ENCODE peak calls at places on chromosome 19, in nine cellular contexts. One of them, this sample, is unnamed. For H3K4me1 and H3K9me3, the result is how much of the 10 kb centered on the place peaks cover.

GRCh38 chr19:20423381-20424207 is 142.0 kb downstream of the ZNF737 start:
- DNase-seq in astrocyte: peak
- DNase-seq in H9: peak
- DNase-seq in GM23248: peak
- DNase-seq in lung: peak
- DNase-seq in endodermal cell: peak
- DNase-seq in suprapubic skin: peak
- DNase-seq in thoracic aorta: no peak
- DNase-seq in MM.1S: no peak
- DNase-seq in this sample: no peak

GRCh38 chr19:37950471-37951175 is 43.6 kb downstream of the SIPA1L3 start:
- DNase-seq in astrocyte: no peak
- DNase-seq in H9: no peak
- DNase-seq in GM23248: no peak
- DNase-seq in lung: no peak
- DNase-seq in endodermal cell: no peak
- DNase-seq in suprapubic skin: no peak
- DNase-seq in thoracic aorta: no peak
- DNase-seq in MM.1S: no peak
- DNase-seq in this sample: no peak

GRCh38 chr19:17755977-17756670 is 4.8 kb downstream of the FCHO1 start:
- DNase-seq in astrocyte: peak
- DNase-seq in H9: peak
- DNase-seq in GM23248: no peak
- DNase-seq in lung: no peak
- DNase-seq in endodermal cell: peak
- DNase-seq in suprapubic skin: no peak
- DNase-seq in thoracic aorta: no peak
- DNase-seq in MM.1S: no peak
- DNase-seq in this sample: peak

GRCh38 chr19:28828276-28828870 is 384.6 kb downstream of the UQCRFS1 start:
- DNase-seq in astrocyte: no peak
- DNase-seq in H9: no peak
- DNase-seq in GM23248: no peak
- DNase-seq in lung: no peak
- DNase-seq in endodermal cell: no peak
- DNase-seq in suprapubic skin: no peak
- DNase-seq in thoracic aorta: no peak
- DNase-seq in MM.1S: no peak
- DNase-seq in this sample: no peak

GRCh38 chr19:3024870-3025515 is 4.1 kb downstream of the TLE2 start:
- DNase-seq in astrocyte: no peak
- DNase-seq in H9: peak
- DNase-seq in GM23248: no peak
- DNase-seq in lung: no peak
- DNase-seq in endodermal cell: peak
- DNase-seq in suprapubic skin: no peak
- DNase-seq in thoracic aorta: no peak
- DNase-seq in MM.1S: no peak
- DNase-seq in this sample: no peak

GRCh38 chr19:46080561-46080960 is 39.8 kb upstream of the IGFL4 start:
- DNase-seq in astrocyte: peak
- DNase-seq in H9: no peak
- DNase-seq in GM23248: peak
- DNase-seq in lung: no peak
- DNase-seq in endodermal cell: no peak
- DNase-seq in suprapubic skin: no peak
- DNase-seq in thoracic aorta: no peak
- DNase-seq in MM.1S: no peak
- DNase-seq in this sample: peak

GRCh38 chr19:44757735-44758505 is 9.4 kb downstream of the BCL3 start:
- DNase-seq in astrocyte: no peak
- DNase-seq in H9: peak
- DNase-seq in GM23248: no peak
- DNase-seq in lung: peak
- DNase-seq in endodermal cell: peak
- DNase-seq in suprapubic skin: no peak
- DNase-seq in thoracic aorta: no peak
- DNase-seq in MM.1S: no peak
- DNase-seq in this sample: no peak

GRCh38 chr19:42563352-42564210 is 31.1 kb downstream of the CEACAM8 start:
- DNase-seq in astrocyte: peak
- DNase-seq in H9: peak
- DNase-seq in GM23248: peak
- DNase-seq in lung: no peak
- DNase-seq in endodermal cell: peak
- DNase-seq in suprapubic skin: no peak
- DNase-seq in thoracic aorta: no peak
- DNase-seq in MM.1S: peak
- DNase-seq in this sample: no peak

GRCh38 chr19:12865746-12866415 is 15.4 kb downstream of the DNASE2 start:
- DNase-seq in astrocyte: no peak
- DNase-seq in H9: peak
- DNase-seq in GM23248: no peak
- DNase-seq in lung: no peak
- DNase-seq in endodermal cell: peak
- DNase-seq in suprapubic skin: no peak
- DNase-seq in thoracic aorta: no peak
- DNase-seq in MM.1S: no peak
- DNase-seq in this sample: no peak

GRCh38 chr19:14072535-14073231 is at the start of gene MISP3:
- DNase-seq in astrocyte: peak
- DNase-seq in H9: no peak
- DNase-seq in GM23248: peak
- DNase-seq in lung: peak
- DNase-seq in endodermal cell: peak
- DNase-seq in suprapubic skin: no peak
- DNase-seq in thoracic aorta: no peak
- DNase-seq in MM.1S: peak
- DNase-seq in this sample: peak

GRCh38 chr19:9791552-9792181 is 23.1 kb upstream of the ZNF846 start:
- DNase-seq in astrocyte: peak
- DNase-seq in H9: peak
- DNase-seq in GM23248: peak
- DNase-seq in lung: peak
- DNase-seq in endodermal cell: peak
- DNase-seq in suprapubic skin: peak
- DNase-seq in thoracic aorta: peak
- DNase-seq in MM.1S: peak
- DNase-seq in this sample: peak

GRCh38 chr19:35775298-35776101 is at the start of gene ARHGAP33:
- DNase-seq in astrocyte: peak
- DNase-seq in H9: peak
- DNase-seq in GM23248: peak
- DNase-seq in lung: peak
- DNase-seq in endodermal cell: peak
- DNase-seq in suprapubic skin: peak
- DNase-seq in thoracic aorta: peak
- DNase-seq in MM.1S: peak
- DNase-seq in this sample: peak

GRCh38 chr19:35777411-35777841 is 2.1 kb downstream of the ARHGAP33 start:
- DNase-seq in astrocyte: no peak
- DNase-seq in H9: peak
- DNase-seq in GM23248: no peak
- DNase-seq in lung: no peak
- DNase-seq in endodermal cell: peak
- DNase-seq in suprapubic skin: no peak
- DNase-seq in thoracic aorta: no peak
- DNase-seq in MM.1S: no peak
- DNase-seq in this sample: peak

GRCh38 chr19:35775046-35775297 is 392 bp upstream of the ARHGAP33 start:
- DNase-seq in astrocyte: no peak
- DNase-seq in H9: no peak
- DNase-seq in GM23248: no peak
- DNase-seq in lung: no peak
- DNase-seq in endodermal cell: no peak
- DNase-seq in suprapubic skin: no peak
- DNase-seq in thoracic aorta: no peak
- DNase-seq in MM.1S: no peak
- DNase-seq in this sample: no peak

GRCh38 chr19:35777961-35778360 is 2.6 kb downstream of the ARHGAP33 start:
- DNase-seq in astrocyte: no peak
- DNase-seq in H9: no peak
- DNase-seq in GM23248: no peak
- DNase-seq in lung: no peak
- DNase-seq in endodermal cell: no peak
- DNase-seq in suprapubic skin: no peak
- DNase-seq in thoracic aorta: no peak
- DNase-seq in MM.1S: no peak
- DNase-seq in this sample: no peak

DNA sequence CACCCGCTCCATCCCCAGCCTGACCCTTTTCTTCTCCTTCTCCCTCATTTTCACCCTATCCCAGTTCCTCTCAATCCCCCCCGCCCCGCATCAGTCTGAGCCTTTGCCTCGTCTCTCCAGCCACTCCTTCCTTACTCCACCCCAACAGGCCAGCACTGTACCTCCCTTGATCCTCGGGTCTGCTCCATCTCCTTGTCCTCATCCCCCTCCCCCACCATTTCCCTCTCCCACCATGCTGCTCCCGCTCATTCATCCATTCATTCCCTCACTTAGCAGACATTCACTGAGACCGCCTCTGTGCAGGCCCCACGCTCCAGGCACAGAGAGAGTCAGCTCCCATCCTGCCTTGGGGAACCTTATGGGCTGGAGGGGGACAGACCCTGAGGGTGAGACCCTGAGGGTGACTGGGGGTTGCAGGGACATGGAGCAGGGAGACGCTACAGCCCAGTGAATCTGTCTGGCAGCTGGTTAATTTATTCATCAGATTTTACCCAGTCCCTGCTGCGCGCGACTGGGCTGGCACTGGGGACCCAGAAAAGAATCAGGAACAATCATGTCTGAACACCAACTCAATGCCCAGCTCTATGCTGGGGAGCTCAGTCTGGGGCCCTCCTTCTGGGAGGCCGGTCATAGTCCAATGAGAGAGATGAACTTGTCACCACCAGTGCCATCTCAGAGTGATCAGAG is 881 bp downstream of the ARHGAP33 start:
- DNase-seq in astrocyte: no peak
- DNase-seq in H9: no peak
- DNase-seq in GM23248: peak
- DNase-seq in lung: no peak
- DNase-seq in endodermal cell: no peak
- DNase-seq in suprapubic skin: no peak
- DNase-seq in thoracic aorta: no peak
- DNase-seq in MM.1S: no peak
- DNase-seq in this sample: no peak
- H3K27ac ChIP-seq in astrocyte: no peak
- H3K27ac ChIP-seq in H9: no peak
- H3K27ac ChIP-seq in GM23248: no peak
- H3K27ac ChIP-seq in lung: no peak
- H3K27ac ChIP-seq in endodermal cell: peak
- H3K27ac ChIP-seq in suprapubic skin: no peak
- H3K27ac ChIP-seq in thoracic aorta: no peak
- H3K27ac ChIP-seq in MM.1S: no peak
- H3K27ac ChIP-seq in this sample: peak

DNA sequence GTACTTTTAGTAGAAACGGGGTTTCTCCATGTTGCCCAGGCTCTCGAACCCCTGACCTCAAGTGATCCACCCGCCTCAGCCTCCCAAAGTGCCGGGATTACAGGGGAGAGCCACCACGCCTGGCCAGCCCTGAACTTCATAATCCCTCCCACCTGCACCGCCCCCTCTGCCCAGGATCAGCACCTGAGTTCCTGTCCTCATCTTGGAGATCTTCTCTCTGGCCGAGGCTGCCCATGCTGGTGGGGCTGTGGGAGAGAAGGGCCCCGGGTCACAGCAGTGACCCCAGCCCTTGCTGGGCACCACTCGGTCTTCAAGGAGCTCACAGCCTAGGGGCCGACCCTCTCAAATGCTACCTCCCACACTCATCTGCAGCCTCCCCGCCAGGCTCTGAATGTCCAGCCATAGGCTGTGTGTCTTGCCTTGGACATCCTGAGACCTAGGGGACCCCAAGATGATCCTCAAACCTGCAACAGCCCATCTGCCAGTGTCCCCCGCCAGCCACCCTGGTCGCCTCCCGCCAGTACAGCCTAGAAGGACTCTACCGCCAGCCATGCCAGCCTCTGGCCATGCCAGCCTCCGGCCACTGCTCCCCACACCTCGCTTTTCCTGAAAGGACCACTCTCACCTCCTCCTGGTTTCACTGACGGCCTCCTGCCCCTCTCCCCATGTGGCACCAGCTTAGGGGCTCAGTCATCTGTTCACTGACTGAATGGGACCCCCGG is 1.5 kb downstream of the ATP8B3 start:
- DNase-seq in astrocyte: no peak
- DNase-seq in H9: peak
- DNase-seq in GM23248: no peak
- DNase-seq in lung: no peak
- DNase-seq in endodermal cell: no peak
- DNase-seq in suprapubic skin: no peak
- DNase-seq in thoracic aorta: no peak
- DNase-seq in MM.1S: no peak
- DNase-seq in this sample: no peak
- H3K4me1 ChIP-seq in astrocyte: under half
- H3K4me1 ChIP-seq in H9: under half
- H3K4me1 ChIP-seq in GM23248: under half
- H3K4me1 ChIP-seq in lung: under half
- H3K4me1 ChIP-seq in endodermal cell: under half
- H3K4me1 ChIP-seq in suprapubic skin: under half
- H3K4me1 ChIP-seq in thoracic aorta: under half
- H3K4me1 ChIP-seq in MM.1S: under half
- H3K4me1 ChIP-seq in this sample: under half

GRCh38 chr19:40954573-40954972 is 36.5 kb upstream of the CYP2B6 start:
- DNase-seq in astrocyte: no peak
- DNase-seq in H9: no peak
- DNase-seq in GM23248: no peak
- DNase-seq in lung: no peak
- DNase-seq in endodermal cell: no peak
- DNase-seq in suprapubic skin: no peak
- DNase-seq in thoracic aorta: no peak
- DNase-seq in MM.1S: no peak
- DNase-seq in this sample: no peak
- H3K9me3 ChIP-seq in astrocyte: under half
- H3K9me3 ChIP-seq in H9: under half
- H3K9me3 ChIP-seq in GM23248: under half
- H3K9me3 ChIP-seq in lung: under half
- H3K9me3 ChIP-seq in endodermal cell: under half
- H3K9me3 ChIP-seq in suprapubic skin: under half
- H3K9me3 ChIP-seq in thoracic aorta: under half
- H3K9me3 ChIP-seq in MM.1S: under half
- H3K9me3 ChIP-seq in this sample: under half

DNA sequence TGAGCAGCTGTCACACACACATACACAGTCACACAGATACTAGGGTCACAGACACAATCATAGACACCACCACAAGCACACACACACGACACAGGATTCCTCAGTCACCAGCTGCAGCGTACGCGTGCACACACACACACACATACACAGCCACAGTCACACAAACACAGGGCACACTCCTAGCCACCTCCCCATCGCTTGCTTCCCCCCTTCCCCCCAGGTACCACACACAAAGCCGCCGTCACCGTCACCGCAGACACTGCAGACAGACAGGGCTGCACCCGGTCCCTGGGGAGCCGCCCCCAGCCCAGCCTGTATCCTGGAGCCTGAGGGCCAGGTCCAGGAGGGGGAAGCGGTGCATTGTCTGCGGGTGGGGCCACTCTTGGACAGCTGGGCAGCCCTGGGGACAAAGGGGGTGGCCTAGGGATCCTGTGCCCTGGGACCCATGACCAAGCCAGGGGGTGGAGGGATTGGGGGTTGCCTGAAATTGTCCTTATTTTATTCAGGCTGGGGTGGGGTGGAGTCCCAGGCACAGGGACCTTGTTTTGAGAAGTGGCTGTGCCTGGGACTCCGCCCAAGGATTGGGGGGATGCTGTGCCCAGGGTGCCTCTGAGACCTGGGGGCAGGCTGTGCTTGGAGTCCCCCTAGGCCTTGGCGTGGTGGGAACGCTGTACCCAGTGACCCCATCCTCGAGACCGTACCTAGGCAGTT is 957 bp downstream of the NUMBL start:
- DNase-seq in astrocyte: peak
- DNase-seq in H9: no peak
- DNase-seq in GM23248: peak
- DNase-seq in lung: no peak
- DNase-seq in endodermal cell: peak
- DNase-seq in suprapubic skin: no peak
- DNase-seq in thoracic aorta: no peak
- DNase-seq in MM.1S: no peak
- DNase-seq in this sample: peak
- H3K27ac ChIP-seq in astrocyte: peak
- H3K27ac ChIP-seq in H9: no peak
- H3K27ac ChIP-seq in GM23248: peak
- H3K27ac ChIP-seq in lung: peak
- H3K27ac ChIP-seq in endodermal cell: peak
- H3K27ac ChIP-seq in suprapubic skin: peak
- H3K27ac ChIP-seq in thoracic aorta: peak
- H3K27ac ChIP-seq in MM.1S: no peak
- H3K27ac ChIP-seq in this sample: peak